ENCODE peak calls at places on chromosomes 1 and 21, in seven cellular contexts. C, B, G, I, E, F and Y are unnamed samples.

GRCh38 chr1:161159087-161159914 is at the start of gene USP21:
- DNase-seq in C (peak; percentile 85), B (peak; percentile 88), G (peak; percentile 97), I (peak; percentile 94), E (peak; percentile 84), F (peak; percentile 95), Y (peak; percentile 93)

GRCh38 chr1:923131-923990 is at the start of gene SAMD11:
- DNase-seq in C (peak; percentile 80), B (peak; percentile 82), G (no peak), I (peak; percentile 85), E (peak; percentile 76), F (peak; percentile 64), Y (peak; percentile 88)

GRCh38 chr1:166905136-166905535 is 29.1 kb upstream of the TADA1 start:
- DNase-seq in C (no peak), B (no peak), G (no peak), I (no peak), E (no peak), F (no peak), Y (no peak)

GRCh38 chr1:201384406-201384782 is 6.9 kb upstream of the TNNT2 start:
- DNase-seq in C (no peak), B (no peak), G (no peak), I (no peak), E (no peak), F (no peak), Y (no peak)

GRCh38 chr21:27156666-27157065 is 189.8 kb upstream of the ADAMTS5 start:
- DNase-seq in C (no peak), B (no peak), G (no peak), I (no peak), E (no peak), F (no peak), Y (no peak)

GRCh38 chr1:205041998-205042910 is 758 bp upstream of the CNTN2 start:
- DNase-seq in C (no peak), B (no peak), G (no peak), I (no peak), E (no peak), F (no peak), Y (no peak)

GRCh38 chr1:32125313-32125712 is 17.5 kb downstream of the KPNA6 start:
- DNase-seq in C (no peak), B (no peak), G (no peak), I (no peak), E (no peak), F (no peak), Y (no peak)

GRCh38 chr1:1778827-1779675 is 781 bp upstream of the NADK start:
- DNase-seq in C (peak; percentile 67), B (peak; percentile 87), G (peak; percentile 93), I (peak; percentile 93), E (no peak), F (peak; percentile 90), Y (no peak)

GRCh38 chr21:45979651-45980050 is 1.9 kb upstream of the COL6A1 start:
- DNase-seq in C (no peak), B (no peak), G (no peak), I (no peak), E (no peak), F (no peak), Y (no peak)

GRCh38 chr1:231558711-231559205 is 30.3 kb downstream of the TSNAX start:
- DNase-seq in C (no peak), B (no peak), G (no peak), I (no peak), E (no peak), F (no peak), Y (no peak)

GRCh38 chr1:36328713-36329112 is 5.3 kb upstream of the EVA1B start:
- DNase-seq in C (no peak), B (no peak), G (no peak), I (peak; percentile 50), E (no peak), F (no peak), Y (no peak)

GRCh38 chr1:183096889-183097288 is 73.7 kb downstream of the LAMC1 start:
- DNase-seq in C (no peak), B (no peak), G (no peak), I (no peak), E (peak; percentile 93), F (no peak), Y (no peak)

GRCh38 chr1:225812488-225813249 is 2.7 kb downstream of the EPHX1 start:
- DNase-seq in C (no peak), B (no peak), G (no peak), I (no peak), E (no peak), F (no peak), Y (no peak)

GRCh38 chr21:41684381-41685245 is 82.2 kb downstream of the RIPK4 start:
- DNase-seq in C (no peak), B (peak; percentile 69), G (no peak), I (no peak), E (peak; percentile 67), F (no peak), Y (no peak)

GRCh38 chr1:178516110-178516509 is 3.2 kb downstream of the TEX35 start:
- DNase-seq in C (no peak), B (no peak), G (no peak), I (no peak), E (no peak), F (no peak), Y (no peak)

GRCh38 chr1:38891753-38892152 is 10.4 kb upstream of the GJA9 start:
- DNase-seq in C (no peak), B (no peak), G (no peak), I (no peak), E (peak; percentile 4), F (peak; percentile 59), Y (no peak)

GRCh38 chr1:234265861-234266260 is 107.4 kb upstream of the COA6 start:
- DNase-seq in C (no peak), B (no peak), G (no peak), I (no peak), E (no peak), F (no peak), Y (no peak)

DNA sequence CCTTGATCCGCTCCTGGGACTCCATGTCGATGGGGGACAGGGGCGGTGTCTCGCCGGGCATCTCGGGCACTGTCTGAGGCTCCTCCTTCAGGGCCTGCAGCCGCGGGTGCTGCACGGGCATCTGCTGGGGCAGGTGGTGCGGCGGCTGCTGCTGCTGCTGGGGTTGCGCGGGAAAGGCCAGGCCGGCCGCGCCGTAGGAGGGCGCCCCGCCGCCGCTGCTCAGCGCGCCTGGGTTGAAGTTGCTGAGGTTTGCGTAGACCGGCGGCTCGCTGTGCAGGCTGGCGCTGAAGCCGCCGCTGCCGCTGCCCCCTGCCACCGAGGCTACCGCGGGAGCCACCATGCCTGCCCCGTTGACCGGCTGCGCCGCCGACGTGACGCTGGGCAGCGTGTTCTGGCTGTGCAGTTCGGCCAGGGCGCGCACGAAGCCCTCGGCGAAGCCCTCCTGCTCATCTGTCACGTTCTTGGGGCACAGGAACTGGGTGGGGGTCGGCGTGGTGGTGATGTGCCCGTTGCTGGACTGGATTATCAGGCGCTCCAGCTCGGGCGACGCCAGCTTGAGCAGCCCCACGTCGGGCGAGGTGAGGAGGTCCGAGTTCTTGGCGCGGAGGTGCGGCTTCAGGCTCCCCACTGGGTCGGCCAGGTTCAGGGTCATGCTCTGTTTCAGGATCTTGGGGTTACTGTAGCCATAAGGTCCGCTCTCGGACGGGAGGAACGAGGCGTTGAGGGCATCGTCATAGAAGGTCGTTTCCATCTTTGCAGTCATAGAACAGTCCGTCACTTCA is 1.3 kb downstream of the JUN start:
- DNase-seq in C (peak; percentile 33), B (peak; percentile 54), G (peak; percentile 76), I (peak; percentile 61), E (peak; percentile 22), F (peak; percentile 63), Y (peak; percentile 48)
- TF ChIP-seq CTCF in C (no peak), B (no peak), G (peak; percentile 58), I (no peak), E (no peak), F (no peak), Y (no peak)

GRCh38 chr1:153509729-153510354 is 25.9 kb downstream of the S100A6 start:
- DNase-seq in C (peak; percentile 44), B (peak; percentile 50), G (peak; percentile 70), I (peak; percentile 82), E (no peak), F (peak; percentile 62), Y (peak; percentile 60)
- TF ChIP-seq CTCF in C (peak; percentile 70), B (peak; percentile 80), G (no peak), I (peak; percentile 58), E (peak; percentile 65), F (peak; percentile 28), Y (peak; percentile 71)

GRCh38 chr1:19437911-19438310 is 47.4 kb downstream of the CAPZB start:
- DNase-seq in C (no peak), B (no peak), G (no peak), I (no peak), E (peak; percentile 48), F (no peak), Y (no peak)

GRCh38 chr1:19436716-19437476 is 48.4 kb downstream of the CAPZB start:
- DNase-seq in C (no peak), B (peak; percentile 15), G (no peak), I (peak; percentile 89), E (no peak), F (no peak), Y (no peak)

GRCh38 chr1:19441048-19441447 is 44.3 kb downstream of the CAPZB start:
- DNase-seq in C (no peak), B (no peak), G (no peak), I (no peak), E (no peak), F (no peak), Y (no peak)

GRCh38 chr1:19438552-19439196 is 46.7 kb downstream of the CAPZB start:
- DNase-seq in C (no peak), B (no peak), G (no peak), I (no peak), E (no peak), F (no peak), Y (no peak)

DNA sequence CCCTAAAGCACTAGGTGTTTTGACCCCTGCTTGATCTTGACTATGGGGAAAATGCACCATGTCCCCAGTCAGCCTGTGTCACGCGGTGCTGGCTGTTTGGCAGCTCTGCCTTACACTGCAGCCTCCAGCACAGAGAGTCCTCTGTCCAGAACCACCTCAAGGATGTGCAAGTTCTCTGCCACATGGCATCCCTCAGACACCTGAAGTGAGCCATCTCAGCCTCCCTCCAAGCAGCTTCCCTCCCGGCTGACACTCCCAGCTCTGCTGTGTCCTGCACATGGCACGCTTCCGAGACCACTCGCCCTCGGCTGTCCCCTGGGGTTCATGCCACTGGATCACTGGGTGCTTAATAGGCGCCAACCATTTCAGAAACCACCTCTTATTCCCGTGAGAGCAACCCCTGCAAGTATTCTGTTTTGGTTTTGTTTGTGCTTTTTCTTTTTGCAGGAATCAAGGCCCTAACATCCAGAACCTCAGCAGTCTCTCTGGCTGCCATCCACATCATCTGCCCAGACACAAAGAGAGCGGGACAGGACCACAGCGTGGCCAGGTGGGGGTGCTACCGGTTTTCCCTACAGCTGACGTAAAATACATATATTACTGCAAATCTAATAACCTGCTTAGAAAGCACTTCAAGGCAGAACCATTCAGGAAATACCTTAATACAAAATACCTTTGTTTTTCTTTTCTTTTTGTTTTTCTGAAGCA is 45.7 kb downstream of the CAPZB start:
- DNase-seq in C (no peak), B (no peak), G (no peak), I (no peak), E (no peak), F (peak; percentile 54), Y (no peak)
- TF ChIP-seq CTCF in C (peak; percentile 15), B (no peak), G (peak; percentile 19), I (peak; percentile 18), E (peak; percentile 6), F (no peak), Y (no peak)

DNA sequence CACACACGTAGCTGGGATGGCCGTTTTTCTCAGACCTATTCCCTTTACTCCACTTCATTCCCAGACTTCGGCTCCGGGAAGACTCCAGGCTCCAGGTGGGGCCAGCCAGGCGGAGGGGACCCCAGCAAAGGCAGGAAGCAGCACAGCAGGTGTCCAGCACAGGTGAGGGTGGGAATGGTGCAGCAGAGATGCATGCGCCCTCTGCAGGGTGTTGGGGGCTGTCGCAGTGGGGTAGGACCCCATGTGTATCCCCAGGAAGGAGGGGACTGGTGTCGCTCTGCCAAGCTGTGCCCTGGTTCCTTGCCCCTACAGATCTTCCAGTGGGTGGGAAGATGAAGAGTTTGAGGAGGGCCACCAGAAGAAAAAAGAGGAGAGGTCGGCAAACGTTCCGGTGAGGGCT is 5.3 kb downstream of the TTC24 start:
- DNase-seq in C (peak; percentile 36), B (no peak), G (peak; percentile 54), I (no peak), E (no peak), F (peak; percentile 83), Y (no peak)
- TF ChIP-seq CTCF in C (peak; percentile 69), B (no peak), G (peak; percentile 33), I (no peak), E (peak; percentile 12), F (peak; percentile 43), Y (peak; percentile 48)